ENCODE peak calls at places on chromosomes 1 and 21, in seven cellular contexts. One of them, this sample, is unnamed.
A peak's percentile ranks its signal among the peaks of the same experiment; 100 is the strongest.

GRCh38 chr1:113538225-113538624 is 147.9 kb downstream of the MAGI3 start:
- DNase-seq in K562: no peak
- DNase-seq in SK-N-SH: no peak
- DNase-seq in H1: no peak
- DNase-seq in HCT116: no peak
- DNase-seq in GM12878: no peak
- DNase-seq in HepG2: no peak
- DNase-seq in this sample: no peak

GRCh38 chr1:67612690-67613322 is 72.2 kb upstream of the GADD45A start:
- DNase-seq in K562: no peak
- DNase-seq in SK-N-SH: no peak
- DNase-seq in H1: no peak
- DNase-seq in HCT116: no peak
- DNase-seq in GM12878: no peak
- DNase-seq in HepG2: no peak
- DNase-seq in this sample: no peak

GRCh38 chr1:8670371-8670818 is 147.0 kb downstream of the RERE start:
- DNase-seq in K562: no peak
- DNase-seq in SK-N-SH: no peak
- DNase-seq in H1: no peak
- DNase-seq in HCT116: no peak
- DNase-seq in GM12878: no peak
- DNase-seq in HepG2: peak; percentile 79
- DNase-seq in this sample: no peak

GRCh38 chr1:16677552-16678423 is 11.0 kb upstream of the RNU1-3 start:
- DNase-seq in K562: peak; percentile 69
- DNase-seq in SK-N-SH: peak; percentile 48
- DNase-seq in H1: peak; percentile 82
- DNase-seq in HCT116: peak; percentile 79
- DNase-seq in GM12878: peak; percentile 24
- DNase-seq in HepG2: peak; percentile 88
- DNase-seq in this sample: peak; percentile 95

GRCh38 chr21:36104306-36105300 is 30.3 kb upstream of the CBR3 start:
- DNase-seq in K562: peak; percentile 40
- DNase-seq in SK-N-SH: peak; percentile 33
- DNase-seq in H1: peak; percentile 92
- DNase-seq in HCT116: peak; percentile 24
- DNase-seq in GM12878: no peak
- DNase-seq in HepG2: no peak
- DNase-seq in this sample: no peak

GRCh38 chr1:197808843-197809242 is 33.6 kb upstream of the DENND1B start:
- DNase-seq in K562: no peak
- DNase-seq in SK-N-SH: no peak
- DNase-seq in H1: no peak
- DNase-seq in HCT116: no peak
- DNase-seq in GM12878: no peak
- DNase-seq in HepG2: no peak
- DNase-seq in this sample: no peak

GRCh38 chr1:110554871-110555801 is 36.2 kb upstream of the KCNA10 start:
- DNase-seq in K562: peak; percentile 87
- DNase-seq in SK-N-SH: peak; percentile 89
- DNase-seq in H1: peak; percentile 81
- DNase-seq in HCT116: no peak
- DNase-seq in GM12878: no peak
- DNase-seq in HepG2: peak; percentile 11
- DNase-seq in this sample: no peak

GRCh38 chr1:29410476-29410875 is 174.2 kb downstream of the PTPRU start:
- DNase-seq in K562: no peak
- DNase-seq in SK-N-SH: no peak
- DNase-seq in H1: peak; percentile 26
- DNase-seq in HCT116: no peak
- DNase-seq in GM12878: no peak
- DNase-seq in HepG2: no peak
- DNase-seq in this sample: no peak

GRCh38 chr21:29371464-29371863 is 72.7 kb downstream of the BACH1 start:
- DNase-seq in K562: no peak
- DNase-seq in SK-N-SH: no peak
- DNase-seq in H1: no peak
- DNase-seq in HCT116: no peak
- DNase-seq in GM12878: no peak
- DNase-seq in HepG2: no peak
- DNase-seq in this sample: no peak

GRCh38 chr1:29128739-29129138 is 5.0 kb upstream of the TMEM200B start:
- DNase-seq in K562: no peak
- DNase-seq in SK-N-SH: no peak
- DNase-seq in H1: no peak
- DNase-seq in HCT116: no peak
- DNase-seq in GM12878: no peak
- DNase-seq in HepG2: no peak
- DNase-seq in this sample: no peak

GRCh38 chr1:41418868-41419583 is 57.8 kb downstream of the FOXO6 start:
- DNase-seq in K562: no peak
- DNase-seq in SK-N-SH: no peak
- DNase-seq in H1: no peak
- DNase-seq in HCT116: peak; percentile 81
- DNase-seq in GM12878: no peak
- DNase-seq in HepG2: peak; percentile 34
- DNase-seq in this sample: peak; percentile 53

GRCh38 chr1:181239086-181239485 is 150.6 kb downstream of the IER5 start:
- DNase-seq in K562: no peak
- DNase-seq in SK-N-SH: no peak
- DNase-seq in H1: no peak
- DNase-seq in HCT116: no peak
- DNase-seq in GM12878: no peak
- DNase-seq in HepG2: no peak
- DNase-seq in this sample: no peak

DNA sequence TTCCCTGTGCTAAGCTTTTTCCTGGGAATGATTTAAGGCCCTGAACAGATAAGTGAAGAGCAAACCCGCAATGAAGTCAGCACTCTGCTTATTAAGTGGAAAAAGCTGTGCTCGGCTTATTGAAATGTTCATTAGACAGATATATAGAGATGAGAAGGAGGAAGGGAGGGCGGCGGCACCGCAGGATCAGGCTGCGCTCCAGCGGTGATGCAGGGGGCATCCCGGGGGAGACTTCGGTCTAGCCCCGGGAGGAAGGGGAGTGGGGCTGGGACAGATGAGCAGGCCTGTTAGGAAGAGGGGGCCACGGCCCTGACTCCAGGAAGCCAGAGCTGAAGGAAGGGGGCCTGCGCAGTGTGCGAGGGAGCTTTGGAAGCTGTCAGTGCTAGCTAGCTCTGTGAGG is 114.9 kb downstream of the TMEM53 start:
- DNase-seq in K562: no peak
- DNase-seq in SK-N-SH: no peak
- DNase-seq in H1: no peak
- DNase-seq in HCT116: no peak
- DNase-seq in GM12878: no peak
- DNase-seq in HepG2: no peak
- DNase-seq in this sample: no peak
- H3K4me3 ChIP-seq in K562: no peak overlapping the region
- H3K4me3 ChIP-seq in SK-N-SH: no peak overlapping the region
- H3K4me3 ChIP-seq in H1: no peak overlapping the region
- H3K4me3 ChIP-seq in HCT116: no peak overlapping the region
- H3K4me3 ChIP-seq in GM12878: no peak overlapping the region
- H3K4me3 ChIP-seq in HepG2: no peak overlapping the region
- H3K4me3 ChIP-seq in this sample: no peak overlapping the region

GRCh38 chr1:209635850-209636249 is 16.4 kb downstream of the LAMB3 start:
- DNase-seq in K562: no peak
- DNase-seq in SK-N-SH: no peak
- DNase-seq in H1: no peak
- DNase-seq in HCT116: no peak
- DNase-seq in GM12878: no peak
- DNase-seq in HepG2: no peak
- DNase-seq in this sample: no peak

GRCh38 chr1:209630383-209631219 is 21.6 kb downstream of the LAMB3 start:
- DNase-seq in K562: no peak
- DNase-seq in SK-N-SH: no peak
- DNase-seq in H1: no peak
- DNase-seq in HCT116: no peak
- DNase-seq in GM12878: no peak
- DNase-seq in HepG2: no peak
- DNase-seq in this sample: no peak

GRCh38 chr1:209634005-209634737 is 18.1 kb downstream of the LAMB3 start:
- DNase-seq in K562: no peak
- DNase-seq in SK-N-SH: no peak
- DNase-seq in H1: no peak
- DNase-seq in HCT116: no peak
- DNase-seq in GM12878: no peak
- DNase-seq in HepG2: no peak
- DNase-seq in this sample: no peak

GRCh38 chr1:209629621-209630382 is 22.4 kb downstream of the LAMB3 start:
- DNase-seq in K562: no peak
- DNase-seq in SK-N-SH: no peak
- DNase-seq in H1: no peak
- DNase-seq in HCT116: no peak
- DNase-seq in GM12878: no peak
- DNase-seq in HepG2: no peak
- DNase-seq in this sample: no peak

DNA sequence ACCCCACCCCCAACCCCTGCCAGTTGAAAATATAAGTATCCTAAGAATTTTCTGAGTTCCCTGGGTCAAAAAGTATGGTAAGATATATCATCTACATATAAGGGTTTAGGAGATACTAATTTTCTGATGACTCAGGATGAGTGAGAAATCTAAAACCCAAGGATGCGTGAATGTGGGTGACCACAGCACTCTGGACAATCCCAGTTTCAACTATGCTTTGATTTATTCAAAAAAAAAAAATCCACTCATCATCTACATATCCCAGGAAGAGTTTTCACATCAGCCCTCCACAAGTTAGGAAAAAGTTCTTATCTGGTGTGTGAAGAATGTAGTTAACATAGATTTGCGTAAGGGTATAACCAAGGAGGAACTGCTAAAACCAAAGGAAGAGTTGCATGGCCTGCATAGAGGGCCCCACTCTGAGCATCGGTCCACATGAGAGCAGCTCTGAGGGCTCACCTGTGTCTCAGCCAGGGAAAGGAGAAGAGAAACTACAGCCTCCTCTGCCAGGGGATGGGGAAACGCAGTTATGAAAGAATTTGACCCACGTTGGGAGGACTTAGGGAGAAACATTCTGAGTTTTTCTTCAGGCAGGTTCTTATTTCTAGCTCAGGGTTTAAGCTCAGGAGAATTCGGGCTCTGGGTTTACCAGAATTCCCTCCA is 18.8 kb downstream of the LAMB3 start:
- DNase-seq in K562: no peak
- DNase-seq in SK-N-SH: no peak
- DNase-seq in H1: no peak
- DNase-seq in HCT116: no peak
- DNase-seq in GM12878: no peak
- DNase-seq in HepG2: no peak
- DNase-seq in this sample: no peak
- TF ChIP-seq SIN3A in K562: no peak
- TF ChIP-seq SIN3A in SK-N-SH: no peak
- TF ChIP-seq SIN3A in H1: no peak
- TF ChIP-seq SIN3A in HCT116: no peak
- TF ChIP-seq SIN3A in GM12878: no peak
- TF ChIP-seq SIN3A in HepG2: no peak
- TF ChIP-seq SIN3A in this sample: no peak

GRCh38 chr1:158329807-158330206 is 1.5 kb downstream of the CD1B start:
- DNase-seq in K562: no peak
- DNase-seq in SK-N-SH: no peak
- DNase-seq in H1: no peak
- DNase-seq in HCT116: no peak
- DNase-seq in GM12878: no peak
- DNase-seq in HepG2: no peak
- DNase-seq in this sample: no peak
- H3K4me3 ChIP-seq in K562: no peak overlapping the region
- H3K4me3 ChIP-seq in SK-N-SH: no peak overlapping the region
- H3K4me3 ChIP-seq in H1: no peak overlapping the region
- H3K4me3 ChIP-seq in HCT116: no peak overlapping the region
- H3K4me3 ChIP-seq in GM12878: no peak overlapping the region
- H3K4me3 ChIP-seq in HepG2: no peak overlapping the region
- H3K4me3 ChIP-seq in this sample: no peak overlapping the region

GRCh38 chr1:32715901-32716311 is 13.3 kb upstream of the SYNC start:
- DNase-seq in K562: no peak
- DNase-seq in SK-N-SH: no peak
- DNase-seq in H1: no peak
- DNase-seq in HCT116: no peak
- DNase-seq in GM12878: no peak
- DNase-seq in HepG2: no peak
- DNase-seq in this sample: no peak
- TF ChIP-seq SIN3A in K562: no peak
- TF ChIP-seq SIN3A in SK-N-SH: no peak
- TF ChIP-seq SIN3A in H1: no peak
- TF ChIP-seq SIN3A in HCT116: no peak
- TF ChIP-seq SIN3A in GM12878: no peak
- TF ChIP-seq SIN3A in HepG2: no peak
- TF ChIP-seq SIN3A in this sample: no peak

GRCh38 chr1:27360159-27361043 is 6.4 kb downstream of the MAP3K6 start:
- DNase-seq in K562: peak; percentile 84
- DNase-seq in SK-N-SH: no peak
- DNase-seq in H1: peak; percentile 70
- DNase-seq in HCT116: no peak
- DNase-seq in GM12878: no peak
- DNase-seq in HepG2: no peak
- DNase-seq in this sample: no peak
- H3K4me3 ChIP-seq in K562: peak overlapping the region; percentile 30
- H3K4me3 ChIP-seq in SK-N-SH: no peak overlapping the region
- H3K4me3 ChIP-seq in H1: peak overlapping the region; percentile 89
- H3K4me3 ChIP-seq in HCT116: no peak overlapping the region
- H3K4me3 ChIP-seq in GM12878: peak overlapping the region; percentile 57
- H3K4me3 ChIP-seq in HepG2: no peak overlapping the region
- H3K4me3 ChIP-seq in this sample: no peak overlapping the region

GRCh38 chr21:26572668-26573381 is at the start of gene CYYR1:
- DNase-seq in K562: no peak
- DNase-seq in SK-N-SH: peak; percentile 9
- DNase-seq in H1: peak; percentile 87
- DNase-seq in HCT116: no peak
- DNase-seq in GM12878: no peak
- DNase-seq in HepG2: no peak
- DNase-seq in this sample: no peak
- TF ChIP-seq SIN3A in K562: no peak
- TF ChIP-seq SIN3A in SK-N-SH: no peak
- TF ChIP-seq SIN3A in H1: no peak
- TF ChIP-seq SIN3A in HCT116: no peak
- TF ChIP-seq SIN3A in GM12878: no peak
- TF ChIP-seq SIN3A in HepG2: no peak
- TF ChIP-seq SIN3A in this sample: no peak

DNA sequence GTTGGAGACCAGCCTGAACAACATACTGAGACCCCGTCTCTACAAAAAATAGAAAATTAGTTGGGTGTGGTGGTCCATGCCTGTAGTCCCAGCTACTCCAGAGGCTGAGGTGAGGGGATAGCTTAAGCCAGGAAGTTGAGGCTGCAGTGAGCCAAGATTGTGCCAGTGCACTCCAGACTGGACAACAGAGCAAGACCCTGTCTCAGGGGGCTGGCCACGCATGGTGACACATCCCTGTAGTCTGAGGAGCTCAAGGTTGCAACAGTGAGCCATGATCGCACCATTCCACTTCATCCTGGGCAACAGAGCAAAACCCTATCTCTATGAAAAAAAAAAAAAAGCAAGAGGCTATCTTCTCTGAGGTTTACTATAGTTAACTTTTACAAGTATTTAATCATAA is 12.7 kb upstream of the UBE4B start:
- DNase-seq in K562: no peak
- DNase-seq in SK-N-SH: no peak
- DNase-seq in H1: no peak
- DNase-seq in HCT116: no peak
- DNase-seq in GM12878: no peak
- DNase-seq in HepG2: no peak
- DNase-seq in this sample: no peak
- H3K4me3 ChIP-seq in K562: no peak overlapping the region
- H3K4me3 ChIP-seq in SK-N-SH: no peak overlapping the region
- H3K4me3 ChIP-seq in H1: no peak overlapping the region
- H3K4me3 ChIP-seq in HCT116: no peak overlapping the region
- H3K4me3 ChIP-seq in GM12878: no peak overlapping the region
- H3K4me3 ChIP-seq in HepG2: no peak overlapping the region
- H3K4me3 ChIP-seq in this sample: no peak overlapping the region

This sample was measured in Panc1.